ENCODE peak calls at places on chromosome 16, in nine cellular contexts. One of them, this sample, is unnamed.

GRCh38 chr16:28623172-28623711 is 13.4 kb upstream of the SULT1A1 start:
- DNase-seq in nephron progenitor cell: no peak
- DNase-seq in mucosa of descending colon: peak
- DNase-seq in WERI-Rb-1: no peak
- DNase-seq in AG04449: no peak
- DNase-seq in gastrocnemius medialis: no peak
- DNase-seq in fibroblast of mammary gland: no peak
- DNase-seq in Peyer's patch: peak
- DNase-seq in dorsolateral prefrontal cortex: peak
- DNase-seq in this sample: no peak

GRCh38 chr16:2835638-2836493 is 5.8 kb downstream of the ZG16B start:
- DNase-seq in dorsolateral prefrontal cortex: peak
- DNase-seq in gastrocnemius medialis: no peak
- DNase-seq in Peyer's patch: no peak
- DNase-seq in fibroblast of mammary gland: peak
- DNase-seq in WERI-Rb-1: no peak
- DNase-seq in AG04449: peak
- DNase-seq in nephron progenitor cell: no peak
- DNase-seq in mucosa of descending colon: no peak
- DNase-seq in this sample: no peak

GRCh38 chr16:64450170-64450569 is 671.7 kb downstream of the CDH11 start:
- DNase-seq in WERI-Rb-1: no peak
- DNase-seq in gastrocnemius medialis: no peak
- DNase-seq in dorsolateral prefrontal cortex: no peak
- DNase-seq in mucosa of descending colon: no peak
- DNase-seq in Peyer's patch: no peak
- DNase-seq in nephron progenitor cell: no peak
- DNase-seq in AG04449: no peak
- DNase-seq in fibroblast of mammary gland: peak
- DNase-seq in this sample: no peak

GRCh38 chr16:68396481-68396880 is 51.8 kb downstream of the SMPD3 start:
- DNase-seq in fibroblast of mammary gland: peak
- DNase-seq in WERI-Rb-1: peak
- DNase-seq in Peyer's patch: peak
- DNase-seq in dorsolateral prefrontal cortex: no peak
- DNase-seq in AG04449: peak
- DNase-seq in gastrocnemius medialis: no peak
- DNase-seq in mucosa of descending colon: no peak
- DNase-seq in nephron progenitor cell: peak
- DNase-seq in this sample: no peak

GRCh38 chr16:21646721-21647561 is 5.5 kb downstream of the IGSF6 start:
- DNase-seq in AG04449: no peak
- DNase-seq in gastrocnemius medialis: no peak
- DNase-seq in Peyer's patch: peak
- DNase-seq in dorsolateral prefrontal cortex: no peak
- DNase-seq in mucosa of descending colon: peak
- DNase-seq in nephron progenitor cell: no peak
- DNase-seq in fibroblast of mammary gland: no peak
- DNase-seq in WERI-Rb-1: no peak
- DNase-seq in this sample: no peak

GRCh38 chr16:24170407-24170806 is 85.7 kb upstream of the CACNG3 start:
- DNase-seq in AG04449: no peak
- DNase-seq in dorsolateral prefrontal cortex: no peak
- DNase-seq in gastrocnemius medialis: no peak
- DNase-seq in mucosa of descending colon: no peak
- DNase-seq in nephron progenitor cell: no peak
- DNase-seq in fibroblast of mammary gland: no peak
- DNase-seq in Peyer's patch: no peak
- DNase-seq in WERI-Rb-1: no peak
- DNase-seq in this sample: no peak

GRCh38 chr16:22008215-22009142 is 568 bp downstream of the MOSMO start:
- DNase-seq in fibroblast of mammary gland: no peak
- DNase-seq in gastrocnemius medialis: no peak
- DNase-seq in mucosa of descending colon: peak
- DNase-seq in WERI-Rb-1: no peak
- DNase-seq in nephron progenitor cell: peak
- DNase-seq in dorsolateral prefrontal cortex: peak
- DNase-seq in Peyer's patch: peak
- DNase-seq in AG04449: no peak
- DNase-seq in this sample: no peak

GRCh38 chr16:55385363-55385762 is 61.4 kb downstream of the IRX6 start:
- DNase-seq in dorsolateral prefrontal cortex: no peak
- DNase-seq in WERI-Rb-1: no peak
- DNase-seq in AG04449: no peak
- DNase-seq in Peyer's patch: no peak
- DNase-seq in gastrocnemius medialis: no peak
- DNase-seq in fibroblast of mammary gland: no peak
- DNase-seq in mucosa of descending colon: no peak
- DNase-seq in nephron progenitor cell: no peak
- DNase-seq in this sample: no peak

GRCh38 chr16:7313170-7313569 is 19.5 kb upstream of the RBFOX1 start:
- DNase-seq in mucosa of descending colon: no peak
- DNase-seq in fibroblast of mammary gland: no peak
- DNase-seq in Peyer's patch: no peak
- DNase-seq in gastrocnemius medialis: no peak
- DNase-seq in WERI-Rb-1: peak
- DNase-seq in nephron progenitor cell: peak
- DNase-seq in AG04449: no peak
- DNase-seq in dorsolateral prefrontal cortex: no peak
- DNase-seq in this sample: no peak

GRCh38 chr16:87317766-87318121 is 552 bp upstream of the C16orf95 start:
- DNase-seq in AG04449: no peak
- DNase-seq in nephron progenitor cell: peak
- DNase-seq in mucosa of descending colon: peak
- DNase-seq in dorsolateral prefrontal cortex: peak
- DNase-seq in WERI-Rb-1: no peak
- DNase-seq in fibroblast of mammary gland: peak
- DNase-seq in gastrocnemius medialis: no peak
- DNase-seq in Peyer's patch: peak
- DNase-seq in this sample: no peak

GRCh38 chr16:79707867-79708266 is 107.3 kb upstream of the MAF start:
- DNase-seq in AG04449: no peak
- DNase-seq in dorsolateral prefrontal cortex: no peak
- DNase-seq in mucosa of descending colon: peak
- DNase-seq in gastrocnemius medialis: no peak
- DNase-seq in WERI-Rb-1: no peak
- DNase-seq in Peyer's patch: peak
- DNase-seq in fibroblast of mammary gland: peak
- DNase-seq in nephron progenitor cell: no peak
- DNase-seq in this sample: no peak

GRCh38 chr16:70470927-70471341 is 16.5 kb downstream of the FCSK start:
- DNase-seq in dorsolateral prefrontal cortex: no peak
- DNase-seq in fibroblast of mammary gland: no peak
- DNase-seq in AG04449: no peak
- DNase-seq in WERI-Rb-1: peak
- DNase-seq in Peyer's patch: no peak
- DNase-seq in gastrocnemius medialis: peak
- DNase-seq in mucosa of descending colon: no peak
- DNase-seq in nephron progenitor cell: peak
- DNase-seq in this sample: no peak

GRCh38 chr16:58127033-58127556 is 2.1 kb downstream of the CFAP20 start:
- DNase-seq in nephron progenitor cell: no peak
- DNase-seq in Peyer's patch: peak
- DNase-seq in gastrocnemius medialis: no peak
- DNase-seq in dorsolateral prefrontal cortex: no peak
- DNase-seq in AG04449: no peak
- DNase-seq in mucosa of descending colon: no peak
- DNase-seq in fibroblast of mammary gland: peak
- DNase-seq in WERI-Rb-1: no peak
- DNase-seq in this sample: no peak

GRCh38 chr16:77723108-77723514 is 797 bp downstream of the NUDT7 start:
- DNase-seq in mucosa of descending colon: no peak
- DNase-seq in AG04449: no peak
- DNase-seq in WERI-Rb-1: no peak
- DNase-seq in dorsolateral prefrontal cortex: peak
- DNase-seq in Peyer's patch: no peak
- DNase-seq in nephron progenitor cell: peak
- DNase-seq in fibroblast of mammary gland: peak
- DNase-seq in gastrocnemius medialis: no peak
- DNase-seq in this sample: no peak

GRCh38 chr16:2003827-2004641 is 5.6 kb downstream of the ZNF598 start:
- DNase-seq in WERI-Rb-1: peak
- DNase-seq in gastrocnemius medialis: peak
- DNase-seq in dorsolateral prefrontal cortex: peak
- DNase-seq in mucosa of descending colon: peak
- DNase-seq in Peyer's patch: peak
- DNase-seq in nephron progenitor cell: peak
- DNase-seq in AG04449: no peak
- DNase-seq in fibroblast of mammary gland: peak
- DNase-seq in this sample: peak

GRCh38 chr16:70432304-70432799 is 6.5 kb downstream of the ST3GAL2 start:
- DNase-seq in mucosa of descending colon: no peak
- DNase-seq in WERI-Rb-1: no peak
- DNase-seq in nephron progenitor cell: no peak
- DNase-seq in Peyer's patch: no peak
- DNase-seq in AG04449: no peak
- DNase-seq in dorsolateral prefrontal cortex: no peak
- DNase-seq in gastrocnemius medialis: no peak
- DNase-seq in fibroblast of mammary gland: no peak
- DNase-seq in this sample: no peak

GRCh38 chr16:1338119-1338730 is 4.8 kb downstream of the BAIAP3 start:
- DNase-seq in fibroblast of mammary gland: no peak
- DNase-seq in WERI-Rb-1: peak
- DNase-seq in dorsolateral prefrontal cortex: no peak
- DNase-seq in nephron progenitor cell: peak
- DNase-seq in AG04449: no peak
- DNase-seq in gastrocnemius medialis: no peak
- DNase-seq in Peyer's patch: peak
- DNase-seq in mucosa of descending colon: no peak
- DNase-seq in this sample: peak

GRCh38 chr16:55444754-55445485 is 34.1 kb upstream of the MMP2 start:
- DNase-seq in AG04449: no peak
- DNase-seq in Peyer's patch: peak
- DNase-seq in nephron progenitor cell: no peak
- DNase-seq in WERI-Rb-1: no peak
- DNase-seq in mucosa of descending colon: peak
- DNase-seq in dorsolateral prefrontal cortex: no peak
- DNase-seq in gastrocnemius medialis: no peak
- DNase-seq in fibroblast of mammary gland: no peak
- DNase-seq in this sample: no peak

GRCh38 chr16:85296859-85297698 is 184.8 kb upstream of the CIBAR2 start:
- DNase-seq in gastrocnemius medialis: no peak
- DNase-seq in dorsolateral prefrontal cortex: no peak
- DNase-seq in mucosa of descending colon: no peak
- DNase-seq in AG04449: no peak
- DNase-seq in WERI-Rb-1: peak
- DNase-seq in fibroblast of mammary gland: peak
- DNase-seq in nephron progenitor cell: peak
- DNase-seq in Peyer's patch: peak
- DNase-seq in this sample: no peak

DNA sequence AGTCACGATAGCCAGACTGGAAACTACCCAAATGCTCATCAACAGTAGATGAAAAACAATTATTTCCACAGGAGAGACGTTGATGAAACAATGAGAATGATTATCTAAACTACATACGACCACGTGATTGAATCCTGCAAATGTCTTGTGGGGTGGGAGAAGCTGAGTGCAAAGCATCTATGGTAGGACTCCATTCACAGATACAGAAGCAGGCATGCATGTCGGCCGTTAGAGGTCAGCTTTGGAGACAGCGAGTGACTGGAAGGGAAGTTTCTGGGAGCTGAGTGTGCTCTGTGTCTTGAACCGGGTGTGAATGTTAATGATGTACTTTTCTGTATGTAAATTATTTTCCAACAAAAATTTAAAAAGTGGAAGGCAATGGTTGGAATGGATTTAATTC is 71.5 kb upstream of the DNAJA2 start:
- DNase-seq in WERI-Rb-1: no peak
- DNase-seq in nephron progenitor cell: no peak
- DNase-seq in mucosa of descending colon: no peak
- DNase-seq in AG04449: no peak
- DNase-seq in fibroblast of mammary gland: peak
- DNase-seq in gastrocnemius medialis: no peak
- DNase-seq in Peyer's patch: no peak
- DNase-seq in dorsolateral prefrontal cortex: peak
- DNase-seq in this sample: no peak
- TF ChIP-seq CTCF in WERI-Rb-1: no peak
- TF ChIP-seq CTCF in nephron progenitor cell: no peak
- TF ChIP-seq CTCF in mucosa of descending colon: no peak
- TF ChIP-seq CTCF in AG04449: no peak
- TF ChIP-seq CTCF in fibroblast of mammary gland: no peak
- TF ChIP-seq CTCF in gastrocnemius medialis: no peak
- TF ChIP-seq CTCF in Peyer's patch: no peak
- TF ChIP-seq CTCF in dorsolateral prefrontal cortex: no peak
- TF ChIP-seq CTCF in this sample: no peak

DNA sequence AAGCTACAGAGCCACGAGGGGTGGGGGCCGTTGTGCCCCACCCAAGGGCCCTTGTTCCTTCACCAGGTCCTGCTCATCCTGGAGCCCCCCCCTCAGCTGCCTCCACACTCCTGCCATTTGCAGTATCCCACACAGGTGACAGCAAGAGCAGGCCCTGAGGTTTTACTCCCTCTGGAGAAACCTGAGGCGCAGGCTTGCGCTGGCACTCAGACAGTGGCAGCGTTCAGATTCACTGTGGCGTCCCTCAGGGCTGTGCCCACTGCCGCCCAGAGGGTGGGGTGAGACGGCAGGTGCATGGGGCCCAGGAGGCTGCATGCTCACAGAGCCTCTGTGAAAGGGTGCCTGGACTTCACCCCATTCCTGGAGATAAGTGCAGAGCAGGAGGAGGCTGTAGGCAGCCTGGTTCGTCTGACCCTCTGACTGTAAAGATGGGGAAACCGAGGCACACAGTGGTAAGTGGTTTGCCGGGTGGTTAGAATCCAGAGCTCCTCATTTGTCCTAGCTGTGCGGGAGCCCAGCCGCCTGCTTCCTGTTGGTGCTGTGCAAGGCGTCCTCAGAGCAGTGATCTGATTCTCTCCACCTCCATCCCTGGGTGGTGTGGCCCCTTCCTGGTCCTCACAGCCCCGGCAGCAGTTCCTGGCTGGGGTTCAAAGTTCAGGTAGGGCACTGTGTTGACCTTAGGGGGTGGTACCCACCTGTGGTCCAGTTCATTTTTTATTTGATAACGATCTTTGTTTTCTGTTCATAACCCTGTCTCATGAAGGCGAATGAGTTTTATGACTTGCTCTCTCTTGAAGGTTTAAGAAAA is 1.6 kb downstream of the SPIRE2 start:
- DNase-seq in gastrocnemius medialis: no peak
- DNase-seq in WERI-Rb-1: no peak
- DNase-seq in nephron progenitor cell: no peak
- DNase-seq in Peyer's patch: peak
- DNase-seq in fibroblast of mammary gland: no peak
- DNase-seq in mucosa of descending colon: peak
- DNase-seq in dorsolateral prefrontal cortex: no peak
- DNase-seq in AG04449: no peak
- DNase-seq in this sample: no peak
- TF ChIP-seq CTCF in gastrocnemius medialis: no peak
- TF ChIP-seq CTCF in WERI-Rb-1: no peak
- TF ChIP-seq CTCF in nephron progenitor cell: no peak
- TF ChIP-seq CTCF in Peyer's patch: no peak
- TF ChIP-seq CTCF in fibroblast of mammary gland: no peak
- TF ChIP-seq CTCF in mucosa of descending colon: no peak
- TF ChIP-seq CTCF in dorsolateral prefrontal cortex: no peak
- TF ChIP-seq CTCF in AG04449: no peak
- TF ChIP-seq CTCF in this sample: no peak

GRCh38 chr16:11613381-11614303 is 26.9 kb upstream of the LITAF start:
- DNase-seq in dorsolateral prefrontal cortex: peak
- DNase-seq in gastrocnemius medialis: peak
- DNase-seq in fibroblast of mammary gland: no peak
- DNase-seq in mucosa of descending colon: peak
- DNase-seq in AG04449: no peak
- DNase-seq in WERI-Rb-1: no peak
- DNase-seq in nephron progenitor cell: no peak
- DNase-seq in Peyer's patch: peak
- DNase-seq in this sample: no peak
- TF ChIP-seq CTCF in dorsolateral prefrontal cortex: no peak
- TF ChIP-seq CTCF in gastrocnemius medialis: no peak
- TF ChIP-seq CTCF in fibroblast of mammary gland: no peak
- TF ChIP-seq CTCF in mucosa of descending colon: no peak
- TF ChIP-seq CTCF in AG04449: no peak
- TF ChIP-seq CTCF in WERI-Rb-1: no peak
- TF ChIP-seq CTCF in nephron progenitor cell: no peak
- TF ChIP-seq CTCF in Peyer's patch: no peak
- TF ChIP-seq CTCF in this sample: no peak

GRCh38 chr16:11325404-11326083 is 19.7 kb upstream of the RMI2 start:
- DNase-seq in WERI-Rb-1: no peak
- DNase-seq in fibroblast of mammary gland: no peak
- DNase-seq in nephron progenitor cell: no peak
- DNase-seq in AG04449: no peak
- DNase-seq in mucosa of descending colon: no peak
- DNase-seq in dorsolateral prefrontal cortex: no peak
- DNase-seq in Peyer's patch: no peak
- DNase-seq in gastrocnemius medialis: no peak
- DNase-seq in this sample: no peak
- TF ChIP-seq CTCF in WERI-Rb-1: no peak
- TF ChIP-seq CTCF in fibroblast of mammary gland: no peak
- TF ChIP-seq CTCF in nephron progenitor cell: no peak
- TF ChIP-seq CTCF in AG04449: no peak
- TF ChIP-seq CTCF in mucosa of descending colon: no peak
- TF ChIP-seq CTCF in dorsolateral prefrontal cortex: no peak
- TF ChIP-seq CTCF in Peyer's patch: no peak
- TF ChIP-seq CTCF in gastrocnemius medialis: no peak
- TF ChIP-seq CTCF in this sample: no peak